ENCODE peak calls at places on chromosomes 1 and 21, in five cellular contexts. I is cardiac septum, O is mesenchymal stem cell, W is anterior cingulate cortex, G is AML-193. V is an unnamed sample.

GRCh38 chr1:175673236-175674150 is 69.9 kb downstream of the TNR start:
- DNase-seq in I (no peak), O (peak; percentile 14), W (no peak), G (no peak), V (no peak)

GRCh38 chr1:16248603-16249534 is 11.9 kb upstream of the CPLANE2 start:
- DNase-seq in I (peak; percentile 84), O (peak; percentile 75), W (peak; percentile 79), G (no peak), V (peak; percentile 46)

GRCh38 chr1:152034654-152035405 is 2.0 kb downstream of the S100A11 start:
- DNase-seq in I (no peak), O (peak; percentile 86), W (no peak), G (peak; percentile 52), V (peak; percentile 88)

GRCh38 chr21:39726133-39726532 is 18.9 kb upstream of the IGSF5 start:
- DNase-seq in I (no peak), O (no peak), W (no peak), G (no peak), V (peak; percentile 4)

GRCh38 chr1:232570007-232570406 is 59.9 kb downstream of the SIPA1L2 start:
- DNase-seq in I (no peak), O (no peak), W (no peak), G (no peak), V (no peak)

GRCh38 chr21:29219165-29219770 is 79.5 kb upstream of the BACH1 start:
- DNase-seq in I (no peak), O (peak; percentile 42), W (no peak), G (no peak), V (no peak)

GRCh38 chr1:173099166-173099565 is 48.4 kb upstream of the TNFSF18 start:
- DNase-seq in I (no peak), O (peak; percentile 21), W (no peak), G (no peak), V (no peak)

GRCh38 chr1:8348777-8349472 is 31.0 kb downstream of the SLC45A1 start:
- DNase-seq in I (no peak), O (peak; percentile 63), W (no peak), G (peak; percentile 17), V (peak; percentile 44)

GRCh38 chr1:97097404-97097925 is 375.9 kb downstream of the PTBP2 start:
- DNase-seq in I (no peak), O (no peak), W (no peak), G (no peak), V (no peak)